ENCODE peak calls at places on chromosomes 5 and 9, in five cellular contexts. One of them, this sample, is unnamed.

GRCh38 chr5:54091416-54092130 is 218.8 kb downstream of the ARL15 start:
- DNase-seq in T follicular helper cell: no peak
- DNase-seq in mucosa of gallbladder: no peak
- DNase-seq in CD8-positive, alpha-beta T cell: no peak
- DNase-seq in H54: no peak
- DNase-seq in this sample: no peak

GRCh38 chr5:72177538-72177937 is 70.3 kb downstream of the MAP1B start:
- DNase-seq in T follicular helper cell: no peak
- DNase-seq in H54: no peak
- DNase-seq in CD8-positive, alpha-beta T cell: no peak
- DNase-seq in mucosa of gallbladder: no peak
- DNase-seq in this sample: no peak

GRCh38 chr5:81212211-81212687 is 20.9 kb upstream of the CKMT2 start:
- DNase-seq in H54: no peak
- DNase-seq in CD8-positive, alpha-beta T cell: no peak
- DNase-seq in mucosa of gallbladder: peak; percentile 86
- DNase-seq in T follicular helper cell: no peak
- DNase-seq in this sample: no peak

GRCh38 chr5:158763217-158763616 is 336.5 kb downstream of the EBF1 start:
- DNase-seq in CD8-positive, alpha-beta T cell: no peak
- DNase-seq in T follicular helper cell: no peak
- DNase-seq in mucosa of gallbladder: no peak
- DNase-seq in H54: no peak
- DNase-seq in this sample: no peak

GRCh38 chr5:17343675-17344074 is 126.2 kb downstream of the BASP1 start:
- DNase-seq in T follicular helper cell: no peak
- DNase-seq in CD8-positive, alpha-beta T cell: no peak
- DNase-seq in H54: peak; percentile 60
- DNase-seq in mucosa of gallbladder: no peak
- DNase-seq in this sample: no peak

GRCh38 chr5:37496902-37497445 is 117.9 kb downstream of the WDR70 start:
- DNase-seq in T follicular helper cell: no peak
- DNase-seq in H54: no peak
- DNase-seq in mucosa of gallbladder: no peak
- DNase-seq in CD8-positive, alpha-beta T cell: no peak
- DNase-seq in this sample: no peak

GRCh38 chr9:93902780-93903655 is 52.1 kb downstream of the BARX1 start:
- DNase-seq in mucosa of gallbladder: no peak
- DNase-seq in T follicular helper cell: no peak
- DNase-seq in H54: no peak
- DNase-seq in CD8-positive, alpha-beta T cell: no peak
- DNase-seq in this sample: no peak

GRCh38 chr5:37839441-37840035 is 303 bp downstream of the GDNF start:
- DNase-seq in T follicular helper cell: no peak
- DNase-seq in H54: no peak
- DNase-seq in CD8-positive, alpha-beta T cell: no peak
- DNase-seq in mucosa of gallbladder: peak; percentile 32
- DNase-seq in this sample: no peak

GRCh38 chr9:6502399-6502798 is 89.4 kb downstream of the UHRF2 start:
- DNase-seq in CD8-positive, alpha-beta T cell: no peak
- DNase-seq in mucosa of gallbladder: no peak
- DNase-seq in T follicular helper cell: no peak
- DNase-seq in H54: no peak
- DNase-seq in this sample: no peak

GRCh38 chr5:146426305-146426704 is 20.8 kb upstream of the TCERG1 start:
- DNase-seq in mucosa of gallbladder: no peak
- DNase-seq in H54: no peak
- DNase-seq in T follicular helper cell: no peak
- DNase-seq in CD8-positive, alpha-beta T cell: no peak
- DNase-seq in this sample: no peak